ENCODE peak calls at places on chromosomes 3 and 15, in seven cellular contexts. I is ascending aorta, W is fibroblast of lung, B is ovary, N is cardiac muscle cell, H is A549, K is RWPE2. T is an unnamed sample.
A peak's percentile ranks its signal among the peaks of the same experiment; 100 is the strongest.

GRCh38 chr3:143337387-143337786 is 217.8 kb downstream of the CHST2 start:
- DNase-seq in I (no peak), W (no peak), B (no peak), N (no peak), H (no peak), K (no peak), T (no peak)

GRCh38 chr3:20056727-20057611 is 16.7 kb downstream of the KAT2B start:
- DNase-seq in I (no peak), W (peak; percentile 69), B (no peak), N (no peak), H (no peak), K (peak; percentile 58), T (no peak)

GRCh38 chr3:67653425-67654098 is 850 bp downstream of the SUCLG2 start:
- DNase-seq in I (no peak), W (no peak), B (no peak), N (no peak), H (no peak), K (no peak), T (no peak)

GRCh38 chr3:184337315-184337714 is at the start of gene FAM131A:
- DNase-seq in I (peak; percentile 69), W (peak; percentile 43), B (peak; percentile 74), N (no peak), H (no peak), K (no peak), T (peak; percentile 67)

GRCh38 chr3:36944641-36945270 is at the start of gene TRANK1:
- DNase-seq in I (peak; percentile 40), W (peak; percentile 54), B (peak; percentile 60), N (peak; percentile 15), H (peak; percentile 18), K (no peak), T (peak; percentile 26)

GRCh38 chr15:37764733-37765191 is 169.7 kb upstream of the TMCO5A start:
- DNase-seq in I (no peak), W (peak; percentile 82), B (no peak), N (peak; percentile 12), H (peak; percentile 18), K (no peak), T (no peak)

GRCh38 chr3:117398166-117398954 is 688.8 kb downstream of the TUSC7 start:
- DNase-seq in I (no peak), W (no peak), B (no peak), N (no peak), H (no peak), K (no peak), T (no peak)

GRCh38 chr3:187551419-187551818 is 118.8 kb downstream of the SST start:
- DNase-seq in I (no peak), W (no peak), B (no peak), N (no peak), H (no peak), K (no peak), T (no peak)

GRCh38 chr3:73342077-73342476 is 280.6 kb downstream of the EBLN2 start:
- DNase-seq in I (no peak), W (no peak), B (no peak), N (no peak), H (no peak), K (no peak), T (no peak)

GRCh38 chr3:14879161-14879888 is 60.6 kb downstream of the FGD5 start:
- DNase-seq in I (no peak), W (peak; percentile 6), B (no peak), N (no peak), H (no peak), K (no peak), T (no peak)

GRCh38 chr15:32956006-32956405 is 238.2 kb downstream of the GREM1 start:
- DNase-seq in I (no peak), W (peak; percentile 96), B (no peak), N (peak; percentile 40), H (peak; percentile 55), K (no peak), T (no peak)

GRCh38 chr15:66023322-66023972 is 154.2 kb downstream of the RAB11A start:
- DNase-seq in I (no peak), W (no peak), B (no peak), N (no peak), H (no peak), K (no peak), T (no peak)

GRCh38 chr3:193574488-193575072 is 18.4 kb upstream of the OPA1 start:
- DNase-seq in I (no peak), W (no peak), B (no peak), N (no peak), H (no peak), K (no peak), T (no peak)

GRCh38 chr3:62237296-62237948 is 135.9 kb downstream of the FEZF2 start:
- DNase-seq in I (no peak), W (no peak), B (no peak), N (peak; percentile 16), H (no peak), K (no peak), T (no peak)

GRCh38 chr3:58003093-58003492 is 5.1 kb upstream of the FLNB start:
- DNase-seq in I (no peak), W (no peak), B (no peak), N (no peak), H (no peak), K (no peak), T (no peak)
- H3K4me1 ChIP-seq in I (no peaks in the 10 kb centered on the region), W (no peaks in the 10 kb centered on the region), B (peaks cover 2% of the 10 kb centered on the region), N (peaks cover 4% of the 10 kb centered on the region), H (peaks cover 51% of the 10 kb centered on the region), K (peaks cover 61% of the 10 kb centered on the region), T (peaks cover 13% of the 10 kb centered on the region)

GRCh38 chr15:86892774-86893449 is 813.2 kb downstream of the AGBL1 start:
- DNase-seq in I (no peak), W (no peak), B (no peak), N (peak; percentile 68), H (no peak), K (no peak), T (no peak)

DNA sequence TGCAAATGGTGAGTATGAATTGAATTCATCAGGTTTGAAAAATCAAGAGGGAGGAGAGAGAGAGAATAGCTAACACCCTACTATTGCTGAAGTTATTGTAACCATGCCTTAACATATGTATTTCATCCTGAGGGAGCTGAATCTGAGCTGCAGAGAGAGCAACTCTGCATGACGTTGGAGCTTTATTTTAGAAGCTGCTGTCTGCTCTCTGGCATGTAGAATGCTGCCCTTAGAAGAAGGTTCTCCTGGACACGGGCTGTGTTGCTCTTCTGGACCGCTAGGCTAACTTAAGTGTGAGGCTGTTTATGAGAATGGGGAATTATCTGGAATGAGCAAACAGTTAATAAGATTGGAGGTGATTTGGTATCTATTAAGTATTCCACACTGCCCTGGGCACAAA is 814.6 kb downstream of the AGBL1 start:
- DNase-seq in I (no peak), W (no peak), B (no peak), N (peak; percentile 17), H (no peak), K (no peak), T (no peak)
- TF ChIP-seq CTCF in I (no peak), W (no peak), B (no peak), N (no peak), H (no peak), K (no peak), T (no peak)

GRCh38 chr15:67137951-67138935 is 72.8 kb downstream of the SMAD3 start:
- DNase-seq in I (no peak), W (peak; percentile 37), B (no peak), N (no peak), H (no peak), K (no peak), T (no peak)
- H3K4me3 ChIP-seq in I (no peak overlapping the region), W (peak overlapping the region; percentile 39), B (peak overlapping the region; percentile 19), N (no peak overlapping the region), H (no peak overlapping the region), K (no peak overlapping the region), T (peak overlapping the region; percentile 18)

GRCh38 chr3:33732394-33732793 is 14.3 kb upstream of the CLASP2 start:
- DNase-seq in I (no peak), W (no peak), B (no peak), N (no peak), H (no peak), K (no peak), T (no peak)

GRCh38 chr3:33737146-33737545 is 19.1 kb upstream of the CLASP2 start:
- DNase-seq in I (no peak), W (no peak), B (no peak), N (no peak), H (no peak), K (no peak), T (no peak)
- H3K4me1 ChIP-seq in I (no peaks in the 10 kb centered on the region), W (no peaks in the 10 kb centered on the region), B (no peaks in the 10 kb centered on the region), N (no peaks in the 10 kb centered on the region), H (no peaks in the 10 kb centered on the region), K (no peaks in the 10 kb centered on the region), T (no peaks in the 10 kb centered on the region)

GRCh38 chr3:128867200-128868125 is 12.0 kb upstream of the ACAD9 start:
- DNase-seq in I (no peak), W (peak; percentile 14), B (no peak), N (no peak), H (no peak), K (no peak), T (no peak)

GRCh38 chr3:128859573-128860154 is 19.8 kb upstream of the ACAD9 start:
- DNase-seq in I (no peak), W (peak; percentile 21), B (no peak), N (no peak), H (no peak), K (no peak), T (no peak)

GRCh38 chr3:128864351-128864811 is 15.0 kb upstream of the ACAD9 start:
- DNase-seq in I (no peak), W (no peak), B (no peak), N (no peak), H (no peak), K (no peak), T (no peak)

GRCh38 chr3:128861491-128861890 is 17.9 kb upstream of the ACAD9 start:
- DNase-seq in I (no peak), W (no peak), B (no peak), N (no peak), H (no peak), K (no peak), T (no peak)

GRCh38 chr3:128863560-128863959 is 15.9 kb upstream of the ACAD9 start:
- DNase-seq in I (no peak), W (no peak), B (no peak), N (no peak), H (no peak), K (no peak), T (no peak)
- TF ChIP-seq CTCF in I (no peak), W (peak; percentile 32), B (no peak), N (peak; percentile 34), H (no peak), K (no peak), T (no peak)

T was measured in thoracic aorta.